ENCODE peak calls at places on chromosomes 13 and 19, in six cellular contexts. V is ovary, A is HCT116, Y is body of pancreas, O is transverse colon, D is uterus. Z is an unnamed sample.

GRCh38 chr13:107969551-107969950 is 245.8 kb downstream of the LIG4 start:
- DNase-seq in V (no peak), A (no peak), Y (no peak), O (no peak), D (no peak), Z (no peak)

GRCh38 chr13:18996627-18997051 is 185.0 kb downstream of the TUBA3C start:
- DNase-seq in V (no peak), A (no peak), Y (peak; percentile 43), O (no peak), D (no peak), Z (no peak)

GRCh38 chr19:46206176-46206575 is 23.4 kb upstream of the IGFL1 start:
- DNase-seq in V (no peak), A (no peak), Y (no peak), O (no peak), D (no peak), Z (no peak)

GRCh38 chr13:78022164-78022877 is 103.7 kb upstream of the EDNRB start:
- DNase-seq in V (no peak), A (no peak), Y (peak; percentile 51), O (peak; percentile 17), D (no peak), Z (peak; percentile 29)

GRCh38 chr19:54172764-54173699 is at the start of gene TMC4:
- DNase-seq in V (no peak), A (peak; percentile 63), Y (peak; percentile 94), O (peak; percentile 85), D (no peak), Z (peak; percentile 51)

GRCh38 chr13:54394319-54394718 is 1365.7 kb downstream of the OLFM4 start:
- DNase-seq in V (no peak), A (no peak), Y (no peak), O (no peak), D (no peak), Z (no peak)

GRCh38 chr13:110055089-110055488 is 251.9 kb downstream of the COL4A1 start:
- DNase-seq in V (no peak), A (no peak), Y (no peak), O (no peak), D (no peak), Z (no peak)

GRCh38 chr19:18386543-18387251 is 739 bp downstream of the GDF15 start:
- DNase-seq in V (no peak), A (no peak), Y (no peak), O (peak; percentile 57), D (no peak), Z (no peak)

GRCh38 chr19:54432144-54432738 is 16.8 kb upstream of the LENG8 start:
- DNase-seq in V (no peak), A (peak; percentile 73), Y (no peak), O (no peak), D (no peak), Z (no peak)

GRCh38 chr13:34165158-34165557 is 347.2 kb downstream of the RFC3 start:
- DNase-seq in V (no peak), A (no peak), Y (no peak), O (no peak), D (no peak), Z (no peak)

GRCh38 chr13:108086678-108087077 is 128.7 kb downstream of the LIG4 start:
- DNase-seq in V (no peak), A (no peak), Y (peak; percentile 6), O (no peak), D (no peak), Z (no peak)

GRCh38 chr13:61415749-61416148 is at the start of gene PCDH20:
- DNase-seq in V (no peak), A (no peak), Y (no peak), O (no peak), D (no peak), Z (no peak)

GRCh38 chr13:43977911-43978310 is 98.2 kb downstream of the LACC1 start:
- DNase-seq in V (no peak), A (no peak), Y (no peak), O (no peak), D (no peak), Z (no peak)

GRCh38 chr13:40566811-40567210 is 99.6 kb downstream of the FOXO1 start:
- DNase-seq in V (no peak), A (no peak), Y (no peak), O (no peak), D (no peak), Z (no peak)

GRCh38 chr13:40564342-40564997 is 102.0 kb downstream of the FOXO1 start:
- DNase-seq in V (no peak), A (no peak), Y (no peak), O (no peak), D (no peak), Z (no peak)

GRCh38 chr13:40565282-40566148 is 100.9 kb downstream of the FOXO1 start:
- DNase-seq in V (no peak), A (no peak), Y (no peak), O (no peak), D (no peak), Z (no peak)

GRCh38 chr13:40562975-40563349 is 103.5 kb downstream of the FOXO1 start:
- DNase-seq in V (no peak), A (no peak), Y (no peak), O (no peak), D (no peak), Z (no peak)

GRCh38 chr13:40563350-40564125 is 102.9 kb downstream of the FOXO1 start:
- DNase-seq in V (no peak), A (no peak), Y (no peak), O (no peak), D (peak; percentile 37), Z (no peak)
- H3K4me1 ChIP-seq in V (peaks cover 40% of the 10 kb centered on the region), A (no peaks in the 10 kb centered on the region), Y (peaks cover 65% of the 10 kb centered on the region), O (peaks cover 14% of the 10 kb centered on the region), D (peaks cover 5% of the 10 kb centered on the region), Z (peaks cover 62% of the 10 kb centered on the region)

GRCh38 chr19:35991731-35992450 is 3.1 kb upstream of the SDHAF1 start:
- DNase-seq in V (no peak), A (no peak), Y (no peak), O (no peak), D (no peak), Z (no peak)

GRCh38 chr19:35995655-35995993 is 636 bp downstream of the SDHAF1 start:
- DNase-seq in V (peak; percentile 66), A (no peak), Y (peak; percentile 58), O (peak; percentile 58), D (peak; percentile 65), Z (peak; percentile 46)

GRCh38 chr19:35996777-35997176 is 1.8 kb downstream of the SDHAF1 start:
- DNase-seq in V (no peak), A (no peak), Y (no peak), O (no peak), D (no peak), Z (no peak)

GRCh38 chr19:35992902-35993765 is 1.9 kb upstream of the SDHAF1 start:
- DNase-seq in V (no peak), A (no peak), Y (no peak), O (no peak), D (no peak), Z (no peak)

DNA sequence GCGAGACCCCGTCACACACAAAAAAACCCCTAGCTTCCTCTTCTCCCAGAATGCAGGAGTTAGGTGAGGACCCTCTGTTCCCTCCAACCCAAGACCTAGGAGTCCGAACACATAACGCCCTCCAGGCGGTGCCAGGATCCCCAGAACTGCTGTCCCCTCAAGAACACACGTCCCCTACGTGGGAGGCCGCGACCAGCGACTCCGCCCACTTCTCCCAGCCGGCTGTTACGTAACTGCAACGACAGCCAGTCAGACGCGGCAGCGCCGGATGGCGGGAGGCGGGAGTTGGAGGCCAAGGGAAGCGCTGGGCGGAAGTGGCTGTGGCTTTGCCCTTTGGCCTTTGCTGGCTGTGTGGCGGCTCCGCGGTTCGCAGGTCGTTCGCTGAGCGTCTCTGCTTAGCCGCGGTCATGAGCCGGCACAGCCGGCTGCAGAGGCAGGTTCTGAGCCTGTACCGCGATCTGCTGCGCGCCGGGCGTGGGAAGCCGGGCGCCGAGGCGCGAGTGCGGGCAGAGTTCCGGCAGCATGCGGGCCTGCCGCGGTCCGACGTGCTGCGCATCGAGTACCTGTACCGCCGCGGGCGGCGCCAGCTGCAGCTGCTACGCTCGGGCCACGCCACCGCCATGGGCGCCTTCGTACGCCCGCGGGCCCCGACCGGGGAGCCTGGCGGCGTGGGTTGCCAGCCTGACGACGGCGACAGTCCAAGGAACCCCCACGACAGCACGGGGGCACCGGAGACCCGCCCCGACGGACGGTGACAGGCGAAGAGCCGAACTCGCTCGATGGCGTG is at the start of gene SDHAF1:
- DNase-seq in V (peak; percentile 97), A (peak; percentile 85), Y (peak; percentile 97), O (peak; percentile 98), D (peak; percentile 97), Z (peak; percentile 98)
- TF ChIP-seq POLR2A in V (peak; percentile 77), A (peak; percentile 38), Y (peak; percentile 95), O (peak; percentile 88), D (peak; percentile 72), Z (no peak)

GRCh38 chr19:21264416-21264815 is 64.8 kb downstream of the ZNF708 start:
- DNase-seq in V (peak; percentile 26), A (no peak), Y (no peak), O (no peak), D (no peak), Z (no peak)

GRCh38 chr19:21256722-21257121 is 72.5 kb downstream of the ZNF708 start:
- DNase-seq in V (no peak), A (peak; percentile 23), Y (peak; percentile 3), O (no peak), D (no peak), Z (no peak)

GRCh38 chr19:21264891-21265290 is 64.3 kb downstream of the ZNF708 start:
- DNase-seq in V (no peak), A (no peak), Y (no peak), O (no peak), D (no peak), Z (no peak)

GRCh38 chr19:21260164-21260847 is 68.9 kb downstream of the ZNF708 start:
- DNase-seq in V (no peak), A (no peak), Y (no peak), O (no peak), D (no peak), Z (no peak)
- H3K4me1 ChIP-seq in V (peaks cover 12% of the 10 kb centered on the region), A (no peaks in the 10 kb centered on the region), Y (no peaks in the 10 kb centered on the region), O (no peaks in the 10 kb centered on the region), D (no peaks in the 10 kb centered on the region), Z (no peaks in the 10 kb centered on the region)

GRCh38 chr19:2070986-2071673 is 20.1 kb upstream of the MKNK2 start:
- DNase-seq in V (no peak), A (no peak), Y (no peak), O (no peak), D (no peak), Z (no peak)

GRCh38 chr19:2076481-2077082 is 19.5 kb downstream of the MOB3A start:
- DNase-seq in V (no peak), A (no peak), Y (no peak), O (no peak), D (no peak), Z (no peak)

GRCh38 chr19:2070436-2070827 is 19.4 kb upstream of the MKNK2 start:
- DNase-seq in V (peak; percentile 68), A (no peak), Y (no peak), O (peak; percentile 74), D (no peak), Z (no peak)

GRCh38 chr19:2077398-2077797 is 18.7 kb downstream of the MOB3A start:
- DNase-seq in V (no peak), A (no peak), Y (no peak), O (no peak), D (no peak), Z (no peak)

GRCh38 chr19:2072757-2073551 is 21.9 kb upstream of the MKNK2 start:
- DNase-seq in V (no peak), A (no peak), Y (no peak), O (no peak), D (no peak), Z (no peak)
- TF ChIP-seq POLR2A in V (no peak), A (no peak), Y (no peak), O (no peak), D (no peak), Z (no peak)